ENCODE peak calls at places on chromosomes 1 and 21, in six cellular contexts. One of them, this sample, is unnamed.

GRCh38 chr1:30267046-30267445 is 456.3 kb downstream of the MATN1 start:
- DNase-seq in esophagus muscularis mucosa: no peak
- DNase-seq in suprapubic skin: no peak
- DNase-seq in adrenal gland: no peak
- DNase-seq in heart left ventricle: no peak
- DNase-seq in uterus: no peak
- DNase-seq in this sample: no peak

GRCh38 chr1:58804853-58805252 is 21.0 kb upstream of the JUN start:
- DNase-seq in uterus: no peak
- DNase-seq in heart left ventricle: no peak
- DNase-seq in esophagus muscularis mucosa: no peak
- DNase-seq in adrenal gland: no peak
- DNase-seq in suprapubic skin: no peak
- DNase-seq in this sample: no peak

GRCh38 chr1:16251381-16251780 is 14.4 kb upstream of the CPLANE2 start:
- DNase-seq in heart left ventricle: no peak
- DNase-seq in adrenal gland: no peak
- DNase-seq in suprapubic skin: no peak
- DNase-seq in esophagus muscularis mucosa: no peak
- DNase-seq in uterus: no peak
- DNase-seq in this sample: no peak

GRCh38 chr1:202860744-202861419 is 28.1 kb downstream of the RABIF start:
- DNase-seq in heart left ventricle: peak; percentile 68
- DNase-seq in adrenal gland: peak; percentile 51
- DNase-seq in esophagus muscularis mucosa: no peak
- DNase-seq in suprapubic skin: no peak
- DNase-seq in uterus: peak; percentile 41
- DNase-seq in this sample: peak; percentile 74

GRCh38 chr21:18155508-18156193 is 89.0 kb upstream of the CHODL start:
- DNase-seq in heart left ventricle: no peak
- DNase-seq in suprapubic skin: no peak
- DNase-seq in uterus: no peak
- DNase-seq in esophagus muscularis mucosa: no peak
- DNase-seq in adrenal gland: no peak
- DNase-seq in this sample: no peak

GRCh38 chr1:3312894-3313578 is 141.4 kb upstream of the ARHGEF16 start:
- DNase-seq in adrenal gland: peak; percentile 96
- DNase-seq in suprapubic skin: peak; percentile 93
- DNase-seq in heart left ventricle: peak; percentile 94
- DNase-seq in uterus: peak; percentile 93
- DNase-seq in esophagus muscularis mucosa: peak; percentile 98
- DNase-seq in this sample: peak; percentile 73

GRCh38 chr1:167617100-167617949 is 12.7 kb upstream of the RCSD1 start:
- DNase-seq in uterus: no peak
- DNase-seq in adrenal gland: peak; percentile 18
- DNase-seq in heart left ventricle: peak; percentile 63
- DNase-seq in suprapubic skin: no peak
- DNase-seq in esophagus muscularis mucosa: no peak
- DNase-seq in this sample: no peak

GRCh38 chr1:62794047-62794446 is 10.1 kb downstream of the ATG4C start:
- DNase-seq in uterus: no peak
- DNase-seq in heart left ventricle: no peak
- DNase-seq in esophagus muscularis mucosa: no peak
- DNase-seq in adrenal gland: no peak
- DNase-seq in suprapubic skin: no peak
- DNase-seq in this sample: no peak

GRCh38 chr1:112614460-112615065 is 4.4 kb downstream of the ST7L start:
- DNase-seq in suprapubic skin: no peak
- DNase-seq in adrenal gland: no peak
- DNase-seq in uterus: no peak
- DNase-seq in heart left ventricle: no peak
- DNase-seq in esophagus muscularis mucosa: no peak
- DNase-seq in this sample: no peak

GRCh38 chr1:53134961-53135734 is 7.3 kb downstream of the SLC1A7 start:
- DNase-seq in uterus: peak; percentile 60
- DNase-seq in heart left ventricle: no peak
- DNase-seq in adrenal gland: no peak
- DNase-seq in suprapubic skin: no peak
- DNase-seq in esophagus muscularis mucosa: no peak
- DNase-seq in this sample: no peak

GRCh38 chr21:34229361-34229760 is 134.4 kb upstream of the KCNE2 start:
- DNase-seq in suprapubic skin: no peak
- DNase-seq in heart left ventricle: no peak
- DNase-seq in esophagus muscularis mucosa: no peak
- DNase-seq in uterus: no peak
- DNase-seq in adrenal gland: no peak
- DNase-seq in this sample: no peak

GRCh38 chr1:239184581-239185244 is 201.7 kb upstream of the CHRM3 start:
- DNase-seq in uterus: no peak
- DNase-seq in suprapubic skin: no peak
- DNase-seq in adrenal gland: no peak
- DNase-seq in heart left ventricle: no peak
- DNase-seq in esophagus muscularis mucosa: no peak
- DNase-seq in this sample: no peak

GRCh38 chr1:30790850-30791778 is 33.5 kb upstream of the LAPTM5 start:
- DNase-seq in adrenal gland: no peak
- DNase-seq in heart left ventricle: peak; percentile 8
- DNase-seq in uterus: no peak
- DNase-seq in esophagus muscularis mucosa: no peak
- DNase-seq in suprapubic skin: no peak
- DNase-seq in this sample: no peak

GRCh38 chr1:112011231-112011630 is 21.8 kb upstream of the KCND3 start:
- DNase-seq in uterus: peak; percentile 36
- DNase-seq in heart left ventricle: no peak
- DNase-seq in adrenal gland: peak; percentile 75
- DNase-seq in esophagus muscularis mucosa: no peak
- DNase-seq in suprapubic skin: no peak
- DNase-seq in this sample: no peak

GRCh38 chr21:41755258-41755933 is 11.5 kb downstream of the RIPK4 start:
- DNase-seq in esophagus muscularis mucosa: no peak
- DNase-seq in suprapubic skin: no peak
- DNase-seq in adrenal gland: no peak
- DNase-seq in heart left ventricle: no peak
- DNase-seq in uterus: no peak
- DNase-seq in this sample: peak; percentile 6

GRCh38 chr1:232558974-232559373 is 71.0 kb downstream of the SIPA1L2 start:
- DNase-seq in uterus: no peak
- DNase-seq in heart left ventricle: no peak
- DNase-seq in esophagus muscularis mucosa: no peak
- DNase-seq in adrenal gland: no peak
- DNase-seq in suprapubic skin: no peak
- DNase-seq in this sample: no peak

GRCh38 chr1:238753205-238753720 is 633.1 kb upstream of the CHRM3 start:
- DNase-seq in esophagus muscularis mucosa: no peak
- DNase-seq in heart left ventricle: no peak
- DNase-seq in adrenal gland: no peak
- DNase-seq in uterus: no peak
- DNase-seq in suprapubic skin: no peak
- DNase-seq in this sample: no peak

GRCh38 chr1:8777867-8778266 is 39.6 kb downstream of the RERE start:
- DNase-seq in suprapubic skin: no peak
- DNase-seq in uterus: no peak
- DNase-seq in esophagus muscularis mucosa: no peak
- DNase-seq in heart left ventricle: no peak
- DNase-seq in adrenal gland: no peak
- DNase-seq in this sample: no peak

GRCh38 chr1:17998889-17999288 is 108.7 kb upstream of the IGSF21 start:
- DNase-seq in adrenal gland: no peak
- DNase-seq in esophagus muscularis mucosa: no peak
- DNase-seq in heart left ventricle: no peak
- DNase-seq in uterus: no peak
- DNase-seq in suprapubic skin: no peak
- DNase-seq in this sample: peak; percentile 9

GRCh38 chr1:196214866-196215265 is 393.4 kb downstream of the KCNT2 start:
- DNase-seq in esophagus muscularis mucosa: no peak
- DNase-seq in heart left ventricle: no peak
- DNase-seq in suprapubic skin: no peak
- DNase-seq in uterus: no peak
- DNase-seq in adrenal gland: no peak
- DNase-seq in this sample: no peak

GRCh38 chr1:222167111-222167510 is 380.8 kb downstream of the HHIPL2 start:
- DNase-seq in suprapubic skin: no peak
- DNase-seq in heart left ventricle: no peak
- DNase-seq in uterus: no peak
- DNase-seq in esophagus muscularis mucosa: no peak
- DNase-seq in adrenal gland: no peak
- DNase-seq in this sample: peak; percentile 61

GRCh38 chr21:42440187-42440792 is 36.6 kb downstream of the UBASH3A start:
- DNase-seq in esophagus muscularis mucosa: no peak
- DNase-seq in heart left ventricle: no peak
- DNase-seq in suprapubic skin: no peak
- DNase-seq in adrenal gland: no peak
- DNase-seq in uterus: no peak
- DNase-seq in this sample: no peak

GRCh38 chr21:46080171-46081021 is 17.5 kb upstream of the COL6A2 start:
- DNase-seq in uterus: peak; percentile 71
- DNase-seq in adrenal gland: no peak
- DNase-seq in heart left ventricle: peak; percentile 84
- DNase-seq in suprapubic skin: no peak
- DNase-seq in esophagus muscularis mucosa: peak; percentile 90
- DNase-seq in this sample: no peak

GRCh38 chr1:25049190-25049589 is 119.1 kb upstream of the RUNX3 start:
- DNase-seq in esophagus muscularis mucosa: no peak
- DNase-seq in adrenal gland: no peak
- DNase-seq in uterus: no peak
- DNase-seq in suprapubic skin: no peak
- DNase-seq in heart left ventricle: no peak
- DNase-seq in this sample: no peak

GRCh38 chr1:25051504-25051903 is 121.4 kb upstream of the RUNX3 start:
- DNase-seq in suprapubic skin: no peak
- DNase-seq in uterus: no peak
- DNase-seq in esophagus muscularis mucosa: no peak
- DNase-seq in adrenal gland: no peak
- DNase-seq in heart left ventricle: no peak
- DNase-seq in this sample: no peak

GRCh38 chr1:25051906-25052305 is 121.8 kb upstream of the RUNX3 start:
- DNase-seq in uterus: no peak
- DNase-seq in suprapubic skin: no peak
- DNase-seq in heart left ventricle: no peak
- DNase-seq in adrenal gland: no peak
- DNase-seq in esophagus muscularis mucosa: no peak
- DNase-seq in this sample: no peak

GRCh38 chr1:25048728-25049127 is 118.7 kb upstream of the RUNX3 start:
- DNase-seq in heart left ventricle: no peak
- DNase-seq in uterus: no peak
- DNase-seq in suprapubic skin: no peak
- DNase-seq in adrenal gland: no peak
- DNase-seq in esophagus muscularis mucosa: no peak
- DNase-seq in this sample: no peak

DNA sequence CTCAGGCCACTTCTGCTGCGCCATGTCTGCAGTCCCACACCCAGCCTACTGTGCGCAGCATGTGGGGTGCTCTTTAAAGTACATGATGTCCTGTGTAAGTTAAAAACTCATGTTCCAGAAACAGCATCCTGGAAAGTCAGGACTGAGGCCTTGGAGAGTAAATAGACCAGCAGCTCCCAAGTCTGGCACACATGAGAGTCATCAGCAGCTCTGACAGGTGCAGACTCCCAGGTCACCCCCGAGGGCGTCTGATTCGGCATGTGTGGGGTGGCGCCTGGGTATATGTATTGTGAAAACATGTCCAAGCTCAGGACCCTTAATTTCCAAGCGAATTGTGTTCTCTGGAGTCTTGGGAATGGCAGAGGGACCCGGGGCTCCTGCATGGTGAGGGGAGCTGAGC is 120.1 kb upstream of the RUNX3 start:
- DNase-seq in adrenal gland: no peak
- DNase-seq in uterus: no peak
- DNase-seq in esophagus muscularis mucosa: no peak
- DNase-seq in suprapubic skin: no peak
- DNase-seq in heart left ventricle: no peak
- DNase-seq in this sample: no peak
- H3K4me1 ChIP-seq in adrenal gland: no peaks in the 10 kb centered on the region
- H3K4me1 ChIP-seq in uterus: no peaks in the 10 kb centered on the region
- H3K4me1 ChIP-seq in esophagus muscularis mucosa: no peaks in the 10 kb centered on the region
- H3K4me1 ChIP-seq in suprapubic skin: no peaks in the 10 kb centered on the region
- H3K4me1 ChIP-seq in heart left ventricle: peaks cover 4% of the 10 kb centered on the region
- H3K4me1 ChIP-seq in this sample: no peaks in the 10 kb centered on the region

GRCh38 chr1:32998009-32998555 is 33.5 kb upstream of the RNF19B start:
- DNase-seq in uterus: no peak
- DNase-seq in heart left ventricle: no peak
- DNase-seq in adrenal gland: no peak
- DNase-seq in esophagus muscularis mucosa: no peak
- DNase-seq in suprapubic skin: no peak
- DNase-seq in this sample: no peak
- TF ChIP-seq POLR2A in uterus: no peak
- TF ChIP-seq POLR2A in heart left ventricle: no peak
- TF ChIP-seq POLR2A in adrenal gland: no peak
- TF ChIP-seq POLR2A in esophagus muscularis mucosa: no peak
- TF ChIP-seq POLR2A in suprapubic skin: no peak
- TF ChIP-seq POLR2A in this sample: no peak

DNA sequence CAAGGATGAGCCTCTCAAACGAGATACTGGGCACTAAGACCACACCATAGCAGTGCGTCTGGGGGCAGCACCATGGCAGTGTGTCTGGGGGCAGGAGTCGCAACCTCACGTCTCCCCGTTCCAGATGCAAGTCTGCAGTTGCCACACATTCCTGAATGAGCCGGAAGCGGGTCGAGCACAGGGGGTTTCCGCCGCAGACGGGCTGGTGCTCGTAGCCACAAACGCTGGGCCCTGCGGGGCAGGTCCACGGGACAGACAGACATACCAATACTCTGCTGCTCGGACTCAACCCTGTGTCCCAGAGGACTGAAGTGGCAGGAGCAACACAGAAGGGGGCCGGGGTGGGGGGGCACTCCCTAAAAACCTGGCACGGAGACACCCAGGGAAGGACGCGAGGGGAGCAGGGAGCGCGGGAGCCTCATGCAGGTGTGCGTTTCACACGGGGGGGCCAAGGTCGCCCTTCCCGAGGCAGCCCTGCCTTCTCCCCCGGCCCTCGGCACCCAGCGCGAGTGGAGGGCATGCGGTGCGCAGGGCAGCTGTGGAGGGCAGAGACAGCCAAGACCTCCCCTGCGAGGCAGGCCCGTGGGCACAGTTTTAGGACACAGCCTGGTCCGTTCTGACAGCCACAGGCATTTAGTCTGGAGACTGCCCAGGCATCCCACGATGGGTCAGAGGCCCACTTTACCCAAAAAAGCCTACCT is 24.5 kb downstream of the PTTG1IP start:
- DNase-seq in uterus: no peak
- DNase-seq in esophagus muscularis mucosa: no peak
- DNase-seq in suprapubic skin: peak; percentile 53
- DNase-seq in heart left ventricle: peak; percentile 46
- DNase-seq in adrenal gland: no peak
- DNase-seq in this sample: no peak
- H3K4me1 ChIP-seq in uterus: no peaks in the 10 kb centered on the region
- H3K4me1 ChIP-seq in esophagus muscularis mucosa: peaks cover 23% of the 10 kb centered on the region
- H3K4me1 ChIP-seq in suprapubic skin: peaks cover 22% of the 10 kb centered on the region
- H3K4me1 ChIP-seq in heart left ventricle: peaks cover 28% of the 10 kb centered on the region
- H3K4me1 ChIP-seq in adrenal gland: peaks cover 14% of the 10 kb centered on the region
- H3K4me1 ChIP-seq in this sample: peaks cover 22% of the 10 kb centered on the region

DNA sequence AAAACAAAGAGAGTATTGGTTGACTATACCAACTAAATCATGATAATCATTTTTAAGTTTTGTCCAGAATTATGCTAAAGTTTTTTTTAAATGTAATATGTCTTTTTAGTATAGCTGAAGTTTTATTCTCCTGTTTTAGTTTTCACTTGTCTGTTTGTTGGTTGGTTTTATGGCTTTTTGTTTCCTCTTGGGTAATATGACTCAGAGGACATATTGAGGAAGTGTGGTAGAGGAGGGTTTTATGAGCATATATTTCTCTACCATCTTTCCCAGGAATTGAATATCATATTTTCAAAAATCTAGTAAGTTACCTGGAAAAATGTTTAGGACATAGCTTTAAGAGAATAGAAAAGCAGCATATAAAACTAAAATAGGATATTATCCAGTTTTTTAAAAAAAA is 68.6 kb upstream of the MCOLN3 start:
- DNase-seq in suprapubic skin: no peak
- DNase-seq in esophagus muscularis mucosa: no peak
- DNase-seq in heart left ventricle: no peak
- DNase-seq in adrenal gland: no peak
- DNase-seq in uterus: no peak
- DNase-seq in this sample: no peak
- TF ChIP-seq POLR2A in suprapubic skin: no peak
- TF ChIP-seq POLR2A in esophagus muscularis mucosa: no peak
- TF ChIP-seq POLR2A in heart left ventricle: no peak
- TF ChIP-seq POLR2A in adrenal gland: no peak
- TF ChIP-seq POLR2A in uterus: no peak
- TF ChIP-seq POLR2A in this sample: no peak

This sample was measured in body of pancreas.